ENCODE peak calls at places on chromosomes 5 and 9, in six cellular contexts. One of them, this sample, is unnamed.

GRCh38 chr9:34124103-34124502 is 2.4 kb downstream of the DCAF12 start:
- DNase-seq in HT1080: no peak
- DNase-seq in GM23248: peak
- DNase-seq in effector CD4-positive, alpha-beta T cell: no peak
- DNase-seq in pons: no peak
- DNase-seq in stimulated activated naive CD8-positive, alpha-beta T cell treated with anti-CD3 and anti-CD28 coated beads, Interleukin-15, amount 100 ng/mL, for 72 hours: no peak
- DNase-seq in this sample: no peak

GRCh38 chr5:142611154-142611553 is 74.7 kb downstream of the FGF1 start:
- DNase-seq in HT1080: peak
- DNase-seq in GM23248: peak
- DNase-seq in effector CD4-positive, alpha-beta T cell: peak
- DNase-seq in pons: peak
- DNase-seq in stimulated activated naive CD8-positive, alpha-beta T cell treated with anti-CD3 and anti-CD28 coated beads, Interleukin-15, amount 100 ng/mL, for 72 hours: peak
- DNase-seq in this sample: peak

GRCh38 chr9:16023466-16023865 is 470.6 kb downstream of the CCDC171 start:
- DNase-seq in HT1080: peak
- DNase-seq in GM23248: peak
- DNase-seq in effector CD4-positive, alpha-beta T cell: no peak
- DNase-seq in pons: no peak
- DNase-seq in stimulated activated naive CD8-positive, alpha-beta T cell treated with anti-CD3 and anti-CD28 coated beads, Interleukin-15, amount 100 ng/mL, for 72 hours: no peak
- DNase-seq in this sample: peak

GRCh38 chr5:113749334-113749733 is 235.8 kb downstream of the YTHDC2 start:
- DNase-seq in HT1080: no peak
- DNase-seq in GM23248: no peak
- DNase-seq in effector CD4-positive, alpha-beta T cell: no peak
- DNase-seq in pons: no peak
- DNase-seq in stimulated activated naive CD8-positive, alpha-beta T cell treated with anti-CD3 and anti-CD28 coated beads, Interleukin-15, amount 100 ng/mL, for 72 hours: no peak
- DNase-seq in this sample: no peak

GRCh38 chr5:79020861-79021561 is 35.9 kb upstream of the ARSB start:
- DNase-seq in HT1080: peak
- DNase-seq in GM23248: peak
- DNase-seq in effector CD4-positive, alpha-beta T cell: peak
- DNase-seq in pons: peak
- DNase-seq in stimulated activated naive CD8-positive, alpha-beta T cell treated with anti-CD3 and anti-CD28 coated beads, Interleukin-15, amount 100 ng/mL, for 72 hours: peak
- DNase-seq in this sample: peak

GRCh38 chr5:44821164-44821563 is 12.4 kb downstream of the MRPS30 start:
- DNase-seq in HT1080: no peak
- DNase-seq in GM23248: no peak
- DNase-seq in effector CD4-positive, alpha-beta T cell: no peak
- DNase-seq in pons: no peak
- DNase-seq in stimulated activated naive CD8-positive, alpha-beta T cell treated with anti-CD3 and anti-CD28 coated beads, Interleukin-15, amount 100 ng/mL, for 72 hours: no peak
- DNase-seq in this sample: no peak

GRCh38 chr5:173573126-173573960 is 43.1 kb downstream of the BOD1 start:
- DNase-seq in HT1080: peak
- DNase-seq in GM23248: peak
- DNase-seq in effector CD4-positive, alpha-beta T cell: peak
- DNase-seq in pons: peak
- DNase-seq in stimulated activated naive CD8-positive, alpha-beta T cell treated with anti-CD3 and anti-CD28 coated beads, Interleukin-15, amount 100 ng/mL, for 72 hours: peak
- DNase-seq in this sample: peak

GRCh38 chr9:108211576-108211975 is 644.2 kb downstream of the ACTL7B start:
- DNase-seq in HT1080: no peak
- DNase-seq in GM23248: no peak
- DNase-seq in effector CD4-positive, alpha-beta T cell: no peak
- DNase-seq in pons: no peak
- DNase-seq in stimulated activated naive CD8-positive, alpha-beta T cell treated with anti-CD3 and anti-CD28 coated beads, Interleukin-15, amount 100 ng/mL, for 72 hours: no peak
- DNase-seq in this sample: no peak

GRCh38 chr9:1883004-1883403 is 132.1 kb upstream of the SMARCA2 start:
- DNase-seq in HT1080: no peak
- DNase-seq in GM23248: no peak
- DNase-seq in effector CD4-positive, alpha-beta T cell: no peak
- DNase-seq in pons: no peak
- DNase-seq in stimulated activated naive CD8-positive, alpha-beta T cell treated with anti-CD3 and anti-CD28 coated beads, Interleukin-15, amount 100 ng/mL, for 72 hours: no peak
- DNase-seq in this sample: no peak

GRCh38 chr5:128470663-128471062 is 67.4 kb downstream of the FBN2 start:
- DNase-seq in HT1080: peak
- DNase-seq in GM23248: peak
- DNase-seq in effector CD4-positive, alpha-beta T cell: no peak
- DNase-seq in pons: no peak
- DNase-seq in stimulated activated naive CD8-positive, alpha-beta T cell treated with anti-CD3 and anti-CD28 coated beads, Interleukin-15, amount 100 ng/mL, for 72 hours: no peak
- DNase-seq in this sample: peak

GRCh38 chr9:129252937-129253819 is 75.1 kb upstream of the IER5L start:
- DNase-seq in HT1080: no peak
- DNase-seq in GM23248: no peak
- DNase-seq in effector CD4-positive, alpha-beta T cell: no peak
- DNase-seq in pons: peak
- DNase-seq in stimulated activated naive CD8-positive, alpha-beta T cell treated with anti-CD3 and anti-CD28 coated beads, Interleukin-15, amount 100 ng/mL, for 72 hours: no peak
- DNase-seq in this sample: no peak